ENCODE peak calls at places on chromosomes 7 and 10, in eight cellular contexts. H is transverse colon; B is putamen; I is NCI-H460; Z is Ammon's horn; Y is mammary epithelial cell; O is CD4-positive, alpha-beta T cell; N is small intestine. E is an unnamed sample.

GRCh38 chr7:30162133-30162532 is 27.3 kb downstream of the MTURN start:
- DNase-seq in H (no peak), B (no peak), I (no peak), Z (no peak), Y (no peak), O (no peak), N (no peak), E (no peak)

GRCh38 chr7:18504965-18505364 is 9.4 kb downstream of the HDAC9 start:
- DNase-seq in H (no peak), B (no peak), I (no peak), Z (no peak), Y (no peak), O (no peak), N (no peak), E (no peak)

GRCh38 chr7:157432541-157432956 is 95.7 kb downstream of the DNAJB6 start:
- DNase-seq in H (peak), B (no peak), I (peak), Z (peak), Y (peak), O (no peak), N (peak), E (peak)

GRCh38 chr10:69057951-69058297 is 30.0 kb upstream of the SRGN start:
- DNase-seq in H (no peak), B (no peak), I (no peak), Z (no peak), Y (peak), O (no peak), N (no peak), E (no peak)

GRCh38 chr10:1434202-1434601 is 303.1 kb downstream of the ADARB2 start:
- DNase-seq in H (no peak), B (no peak), I (no peak), Z (no peak), Y (no peak), O (no peak), N (no peak), E (no peak)

GRCh38 chr7:44814956-44815355 is 18.5 kb downstream of the PPIA start:
- DNase-seq in H (no peak), B (no peak), I (no peak), Z (no peak), Y (no peak), O (no peak), N (no peak), E (no peak)

GRCh38 chr7:98735801-98736200 is 118.7 kb downstream of the NPTX2 start:
- DNase-seq in H (no peak), B (no peak), I (no peak), Z (no peak), Y (no peak), O (no peak), N (no peak), E (no peak)

GRCh38 chr7:25124485-25125136 is 449 bp downstream of the CYCS start:
- DNase-seq in H (no peak), B (peak), I (no peak), Z (peak), Y (peak), O (no peak), N (peak), E (no peak)

GRCh38 chr7:149071641-149072437 is 18.7 kb downstream of the ZNF786 start:
- DNase-seq in H (no peak), B (no peak), I (peak), Z (no peak), Y (no peak), O (peak), N (peak), E (peak)

GRCh38 chr7:29946428-29947186 is 43.0 kb downstream of the SCRN1 start:
- DNase-seq in H (peak), B (no peak), I (peak), Z (no peak), Y (no peak), O (no peak), N (peak), E (peak)

GRCh38 chr10:5523796-5524574 is 776 bp upstream of the CALML3 start:
- DNase-seq in H (peak), B (no peak), I (no peak), Z (no peak), Y (no peak), O (no peak), N (no peak), E (peak)

GRCh38 chr10:15084502-15084922 is 4.1 kb downstream of the ACBD7 start:
- DNase-seq in H (peak), B (peak), I (peak), Z (peak), Y (peak), O (no peak), N (peak), E (no peak)

GRCh38 chr10:122336961-122337360 is 37.5 kb upstream of the PLEKHA1 start:
- DNase-seq in H (no peak), B (no peak), I (no peak), Z (no peak), Y (no peak), O (no peak), N (no peak), E (no peak)

GRCh38 chr7:33107136-33108066 is 1.8 kb downstream of the RP9 start:
- DNase-seq in H (peak), B (peak), I (peak), Z (peak), Y (peak), O (no peak), N (peak), E (no peak)

GRCh38 chr7:113118074-113118959 is at the start of gene SMIM30:
- DNase-seq in H (peak), B (peak), I (peak), Z (peak), Y (peak), O (peak), N (peak), E (peak)

GRCh38 chr7:821688-822087 is 10.6 kb upstream of the SUN1 start:
- DNase-seq in H (no peak), B (no peak), I (no peak), Z (no peak), Y (peak), O (no peak), N (peak), E (peak)

GRCh38 chr7:151035902-151036301 is 7.7 kb downstream of the ABCB8 start:
- DNase-seq in H (no peak), B (no peak), I (no peak), Z (no peak), Y (no peak), O (no peak), N (no peak), E (no peak)

GRCh38 chr10:79238606-79239005 is 108.7 kb upstream of the PPIF start:
- DNase-seq in H (no peak), B (no peak), I (no peak), Z (no peak), Y (peak), O (no peak), N (no peak), E (no peak)

GRCh38 chr10:46020871-46021553 is 9.4 kb downstream of the NCOA4 start:
- DNase-seq in H (no peak), B (no peak), I (no peak), Z (no peak), Y (peak), O (no peak), N (no peak), E (no peak)

GRCh38 chr7:101154693-101155102 is 422 bp downstream of the AP1S1 start:
- DNase-seq in H (peak), B (no peak), I (no peak), Z (no peak), Y (no peak), O (no peak), N (peak), E (no peak)

GRCh38 chr7:38002689-38003088 is 82.2 kb downstream of the EPDR1 start:
- DNase-seq in H (no peak), B (no peak), I (no peak), Z (no peak), Y (no peak), O (no peak), N (no peak), E (no peak)

GRCh38 chr10:73819513-73820093 is 8.2 kb upstream of the NDST2 start:
- DNase-seq in H (peak), B (no peak), I (no peak), Z (no peak), Y (no peak), O (no peak), N (peak), E (peak)

E was measured in heart left ventricle.